ENCODE peak calls at places on chromosomes 1 and 21, in five cellular contexts. One of them, this sample, is unnamed.

GRCh38 chr1:118115567-118116272 is 69.3 kb downstream of the SPAG17 start:
- DNase-seq in GM12864: no peak
- DNase-seq in psoas muscle: no peak
- DNase-seq in SK-N-SH: no peak
- DNase-seq in astrocyte of the cerebellum: no peak
- DNase-seq in this sample: no peak

GRCh38 chr1:56223962-56224361 is 355.4 kb downstream of the PLPP3 start:
- DNase-seq in GM12864: no peak
- DNase-seq in psoas muscle: no peak
- DNase-seq in SK-N-SH: no peak
- DNase-seq in astrocyte of the cerebellum: no peak
- DNase-seq in this sample: no peak

GRCh38 chr1:228044961-228045360 is 37.5 kb upstream of the ARF1 start:
- DNase-seq in GM12864: no peak
- DNase-seq in psoas muscle: no peak
- DNase-seq in SK-N-SH: no peak
- DNase-seq in astrocyte of the cerebellum: no peak
- DNase-seq in this sample: no peak

GRCh38 chr1:8424539-8425116 is 106.7 kb downstream of the SLC45A1 start:
- DNase-seq in GM12864: peak
- DNase-seq in psoas muscle: peak
- DNase-seq in SK-N-SH: no peak
- DNase-seq in astrocyte of the cerebellum: no peak
- DNase-seq in this sample: no peak

GRCh38 chr1:170929835-170930554 is 5.3 kb upstream of the MROH9 start:
- DNase-seq in GM12864: no peak
- DNase-seq in psoas muscle: no peak
- DNase-seq in SK-N-SH: peak
- DNase-seq in astrocyte of the cerebellum: peak
- DNase-seq in this sample: peak

GRCh38 chr1:24290933-24291487 is 28.1 kb upstream of the GRHL3 start:
- DNase-seq in GM12864: no peak
- DNase-seq in psoas muscle: no peak
- DNase-seq in SK-N-SH: no peak
- DNase-seq in astrocyte of the cerebellum: no peak
- DNase-seq in this sample: no peak

GRCh38 chr1:64986903-64987871 is 20.8 kb upstream of the JAK1 start:
- DNase-seq in GM12864: no peak
- DNase-seq in psoas muscle: no peak
- DNase-seq in SK-N-SH: no peak
- DNase-seq in astrocyte of the cerebellum: no peak
- DNase-seq in this sample: no peak

GRCh38 chr1:94395748-94396309 is 22.4 kb upstream of the ABCD3 start:
- DNase-seq in GM12864: no peak
- DNase-seq in psoas muscle: no peak
- DNase-seq in SK-N-SH: no peak
- DNase-seq in astrocyte of the cerebellum: no peak
- DNase-seq in this sample: no peak

GRCh38 chr21:43654806-43655489 is 4.3 kb downstream of the HSF2BP start:
- DNase-seq in GM12864: no peak
- DNase-seq in psoas muscle: no peak
- DNase-seq in SK-N-SH: no peak
- DNase-seq in astrocyte of the cerebellum: no peak
- DNase-seq in this sample: no peak

GRCh38 chr1:226645279-226645976 is 93.7 kb downstream of the ITPKB start:
- DNase-seq in GM12864: no peak
- DNase-seq in psoas muscle: peak
- DNase-seq in SK-N-SH: no peak
- DNase-seq in astrocyte of the cerebellum: no peak
- DNase-seq in this sample: no peak

GRCh38 chr1:226643167-226643566 is 94.6 kb downstream of the STUM start:
- DNase-seq in GM12864: no peak
- DNase-seq in psoas muscle: peak
- DNase-seq in SK-N-SH: no peak
- DNase-seq in astrocyte of the cerebellum: peak
- DNase-seq in this sample: no peak

GRCh38 chr1:226646026-226646869 is 92.8 kb downstream of the ITPKB start:
- DNase-seq in GM12864: no peak
- DNase-seq in psoas muscle: peak
- DNase-seq in SK-N-SH: peak
- DNase-seq in astrocyte of the cerebellum: no peak
- DNase-seq in this sample: no peak

GRCh38 chr1:226643701-226644540 is 95.2 kb downstream of the ITPKB start:
- DNase-seq in GM12864: no peak
- DNase-seq in psoas muscle: peak
- DNase-seq in SK-N-SH: no peak
- DNase-seq in astrocyte of the cerebellum: no peak
- DNase-seq in this sample: no peak

GRCh38 chr1:226644541-226645176 is 94.4 kb downstream of the ITPKB start:
- DNase-seq in GM12864: no peak
- DNase-seq in psoas muscle: peak
- DNase-seq in SK-N-SH: no peak
- DNase-seq in astrocyte of the cerebellum: no peak
- DNase-seq in this sample: no peak
- H3K4me3 ChIP-seq in GM12864: no peak
- H3K4me3 ChIP-seq in psoas muscle: no peak
- H3K4me3 ChIP-seq in SK-N-SH: no peak
- H3K4me3 ChIP-seq in astrocyte of the cerebellum: no peak
- H3K4me3 ChIP-seq in this sample: no peak

DNA sequence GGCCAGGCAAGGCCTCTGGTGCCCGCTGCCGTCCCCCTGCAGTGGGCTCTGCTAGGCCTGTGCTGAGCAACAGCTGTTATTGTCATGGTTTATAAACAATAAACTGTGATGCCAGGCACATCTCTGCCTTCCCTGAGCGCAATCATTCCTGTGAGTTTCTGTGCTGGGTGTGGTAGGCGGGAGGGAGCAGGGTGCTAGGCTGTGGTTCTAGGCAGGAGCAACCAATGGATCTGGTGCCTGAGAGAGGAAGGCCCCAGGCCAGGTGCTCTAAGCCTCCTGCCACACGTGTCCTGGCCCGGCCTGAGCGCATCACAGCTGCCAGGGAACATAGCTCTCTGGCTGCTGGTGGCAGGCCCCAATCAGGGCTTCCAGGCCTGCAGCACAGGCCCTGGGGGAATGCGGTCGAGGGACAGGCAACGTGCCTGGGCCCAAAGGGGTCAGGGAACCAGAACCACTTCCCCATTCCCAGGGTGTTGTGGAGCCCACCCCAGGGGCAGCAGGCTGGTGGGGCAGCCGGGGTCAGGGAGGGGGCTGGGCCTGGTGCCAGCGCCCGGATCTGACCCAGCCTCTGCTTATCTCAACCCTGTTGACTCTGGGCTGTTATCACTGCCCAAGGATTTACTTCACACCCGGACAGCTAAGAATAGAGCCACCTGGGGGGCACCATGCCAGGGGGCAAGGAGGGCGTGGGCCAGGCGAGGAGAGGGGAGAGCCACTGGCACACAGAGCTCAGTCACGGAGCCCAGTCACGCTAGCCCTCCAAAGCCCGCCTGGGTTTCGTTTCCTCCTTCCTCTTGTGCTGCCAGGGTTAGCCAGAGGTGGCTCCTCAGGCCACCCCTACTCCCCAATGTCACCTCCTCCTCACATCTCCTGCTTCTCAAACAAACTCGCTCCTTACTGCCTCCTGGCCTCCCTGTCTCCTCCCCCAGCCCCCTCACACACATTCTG is 11.5 kb downstream of the TRIM46 start:
- DNase-seq in GM12864: no peak
- DNase-seq in psoas muscle: no peak
- DNase-seq in SK-N-SH: peak
- DNase-seq in astrocyte of the cerebellum: no peak
- DNase-seq in this sample: no peak
- H3K4me3 ChIP-seq in GM12864: no peak
- H3K4me3 ChIP-seq in psoas muscle: no peak
- H3K4me3 ChIP-seq in SK-N-SH: no peak
- H3K4me3 ChIP-seq in astrocyte of the cerebellum: no peak
- H3K4me3 ChIP-seq in this sample: no peak

DNA sequence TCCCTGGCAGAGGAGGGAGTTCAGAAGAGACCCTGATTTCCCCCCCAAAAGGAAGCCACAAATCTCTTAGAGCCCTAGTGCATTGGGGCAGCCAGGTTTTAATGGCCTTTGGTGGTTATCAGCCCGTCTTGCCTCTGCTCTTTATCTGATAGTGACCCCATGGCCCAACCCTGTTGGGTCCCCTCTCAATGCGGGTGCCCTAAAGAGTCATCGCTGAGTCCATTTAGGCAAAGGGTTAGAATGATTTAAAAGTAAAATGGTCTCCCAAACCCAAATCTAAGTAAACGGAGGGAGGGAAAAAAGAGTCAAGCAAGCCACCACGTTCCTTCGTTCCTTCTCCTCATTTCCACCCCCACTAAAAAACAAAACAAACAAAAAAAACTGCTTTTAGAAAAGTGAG is 164.0 kb downstream of the RUNX1 start:
- DNase-seq in GM12864: no peak
- DNase-seq in psoas muscle: no peak
- DNase-seq in SK-N-SH: no peak
- DNase-seq in astrocyte of the cerebellum: no peak
- DNase-seq in this sample: no peak
- H3K4me3 ChIP-seq in GM12864: no peak
- H3K4me3 ChIP-seq in psoas muscle: peak
- H3K4me3 ChIP-seq in SK-N-SH: peak
- H3K4me3 ChIP-seq in astrocyte of the cerebellum: peak
- H3K4me3 ChIP-seq in this sample: peak

GRCh38 chr1:201503397-201504176 is 3.3 kb downstream of the CSRP1 start:
- DNase-seq in GM12864: no peak
- DNase-seq in psoas muscle: no peak
- DNase-seq in SK-N-SH: no peak
- DNase-seq in astrocyte of the cerebellum: peak
- DNase-seq in this sample: peak
- H3K4me3 ChIP-seq in GM12864: no peak
- H3K4me3 ChIP-seq in psoas muscle: peak
- H3K4me3 ChIP-seq in SK-N-SH: no peak
- H3K4me3 ChIP-seq in astrocyte of the cerebellum: peak
- H3K4me3 ChIP-seq in this sample: peak

GRCh38 chr1:76006234-76006633 is 68.3 kb upstream of the ST6GALNAC3 start:
- DNase-seq in GM12864: no peak
- DNase-seq in psoas muscle: no peak
- DNase-seq in SK-N-SH: no peak
- DNase-seq in astrocyte of the cerebellum: peak
- DNase-seq in this sample: no peak
- H3K4me3 ChIP-seq in GM12864: no peak
- H3K4me3 ChIP-seq in psoas muscle: no peak
- H3K4me3 ChIP-seq in SK-N-SH: no peak
- H3K4me3 ChIP-seq in astrocyte of the cerebellum: no peak
- H3K4me3 ChIP-seq in this sample: no peak

GRCh38 chr1:226730826-226731225 is 8.3 kb downstream of the ITPKB start:
- DNase-seq in GM12864: no peak
- DNase-seq in psoas muscle: no peak
- DNase-seq in SK-N-SH: no peak
- DNase-seq in astrocyte of the cerebellum: no peak
- DNase-seq in this sample: no peak
- H3K4me3 ChIP-seq in GM12864: peak
- H3K4me3 ChIP-seq in psoas muscle: no peak
- H3K4me3 ChIP-seq in SK-N-SH: no peak
- H3K4me3 ChIP-seq in astrocyte of the cerebellum: no peak
- H3K4me3 ChIP-seq in this sample: no peak